ENCODE peak calls at places on chromosomes 1 and 21, in eight cellular contexts. K is ascending aorta; U is ovary; W is esophagus squamous epithelium; E is lower lobe of right lung; Q is CD8-positive, alpha-beta memory T cell; F is IMR-90; D is lung. H is an unnamed sample.

GRCh38 chr1:74964508-74964907 is 169.7 kb upstream of the LHX8 start:
- DNase-seq in K (no peak), U (no peak), W (no peak), E (no peak), Q (no peak), F (no peak), D (no peak), H (no peak)

GRCh38 chr1:44834328-44834727 is 8.7 kb downstream of the PTCH2 start:
- DNase-seq in K (no peak), U (no peak), W (no peak), E (no peak), Q (no peak), F (no peak), D (no peak), H (no peak)

GRCh38 chr1:201649776-201650607 is 111.1 kb downstream of the NAV1 start:
- DNase-seq in K (peak; percentile 80), U (peak; percentile 84), W (no peak), E (peak; percentile 83), Q (no peak), F (peak; percentile 70), D (peak; percentile 74), H (peak; percentile 69)

GRCh38 chr1:8059161-8059622 is 33.1 kb upstream of the ERRFI1 start:
- DNase-seq in K (peak; percentile 73), U (no peak), W (no peak), E (no peak), Q (no peak), F (peak; percentile 75), D (no peak), H (peak; percentile 83)

GRCh38 chr1:160399544-160400283 is 650 bp upstream of the VANGL2 start:
- DNase-seq in K (no peak), U (no peak), W (no peak), E (no peak), Q (no peak), F (no peak), D (no peak), H (no peak)

GRCh38 chr1:115299266-115299665 is 38.8 kb downstream of the NGF start:
- DNase-seq in K (no peak), U (no peak), W (no peak), E (no peak), Q (no peak), F (no peak), D (no peak), H (peak; percentile 69)

GRCh38 chr1:185895208-185895900 is 161.2 kb downstream of the HMCN1 start:
- DNase-seq in K (no peak), U (no peak), W (no peak), E (no peak), Q (no peak), F (no peak), D (no peak), H (peak; percentile 35)

GRCh38 chr1:89022167-89022959 is at the start of gene GBP3:
- DNase-seq in K (no peak), U (no peak), W (no peak), E (no peak), Q (no peak), F (peak; percentile 75), D (no peak), H (peak; percentile 66)

GRCh38 chr21:44419679-44420078 is 35.6 kb upstream of the LRRC3 start:
- DNase-seq in K (peak; percentile 9), U (no peak), W (no peak), E (no peak), Q (no peak), F (no peak), D (no peak), H (no peak)

GRCh38 chr1:31382379-31382989 is 9.6 kb upstream of the FABP3 start:
- DNase-seq in K (no peak), U (no peak), W (no peak), E (no peak), Q (no peak), F (no peak), D (no peak), H (no peak)

GRCh38 chr1:29122987-29123870 is 474 bp downstream of the TMEM200B start:
- DNase-seq in K (peak; percentile 67), U (peak; percentile 74), W (no peak), E (no peak), Q (no peak), F (peak; percentile 16), D (no peak), H (peak; percentile 32)

GRCh38 chr1:115300087-115300856 is 37.8 kb downstream of the NGF start:
- DNase-seq in K (no peak), U (no peak), W (no peak), E (no peak), Q (no peak), F (peak; percentile 32), D (no peak), H (no peak)

GRCh38 chr1:222242492-222242891 is 305.4 kb downstream of the HHIPL2 start:
- DNase-seq in K (no peak), U (no peak), W (no peak), E (no peak), Q (no peak), F (no peak), D (no peak), H (no peak)

GRCh38 chr1:22844621-22845020 is 128.0 kb downstream of the LACTBL1 start:
- DNase-seq in K (no peak), U (no peak), W (no peak), E (no peak), Q (no peak), F (no peak), D (no peak), H (no peak)

DNA sequence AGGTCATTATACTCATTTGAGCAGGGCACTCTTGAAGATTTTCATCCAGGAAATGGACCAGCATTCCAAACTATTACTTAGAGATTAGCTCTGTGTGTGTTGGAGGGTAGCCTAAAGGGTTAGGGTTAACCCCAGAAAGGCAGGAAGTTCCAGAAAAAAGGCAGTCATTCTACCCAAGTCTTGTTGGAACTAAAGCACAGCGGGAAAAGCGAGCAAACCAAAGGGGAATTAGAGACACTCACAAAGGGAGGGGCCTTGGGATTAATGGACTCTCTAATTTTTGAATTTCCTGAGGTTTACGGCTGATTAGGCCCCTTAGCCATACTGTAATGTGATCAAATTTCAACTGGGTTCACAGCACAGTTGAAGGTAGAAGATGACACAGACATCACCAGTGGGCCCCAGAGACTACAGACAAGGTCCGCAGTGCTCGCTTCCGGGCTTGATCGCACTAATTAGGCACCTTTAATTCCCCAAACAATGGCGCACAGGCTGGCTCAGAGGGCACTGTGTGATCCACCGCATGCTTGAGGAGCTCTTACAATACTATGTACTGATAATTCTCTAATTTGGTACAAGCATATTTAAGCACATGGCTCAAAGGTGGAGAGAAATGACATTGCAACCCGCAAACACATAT is 28.3 kb downstream of the CAPZB start:
- DNase-seq in K (no peak), U (no peak), W (no peak), E (no peak), Q (no peak), F (peak; percentile 41), D (no peak), H (peak; percentile 72)
- H3K4me1 ChIP-seq in K (peaks cover 29% of the 10 kb centered on the region), U (peaks cover 54% of the 10 kb centered on the region), W (peaks cover 47% of the 10 kb centered on the region), E (peaks cover 90% of the 10 kb centered on the region), Q (peaks cover 100% of the 10 kb centered on the region), F (peaks cover 39% of the 10 kb centered on the region), D (peaks cover 34% of the 10 kb centered on the region), H (peaks cover 50% of the 10 kb centered on the region)

GRCh38 chr1:228084325-228084724 is 1.8 kb downstream of the ARF1 start:
- DNase-seq in K (no peak), U (no peak), W (no peak), E (peak; percentile 20), Q (no peak), F (peak; percentile 84), D (no peak), H (peak; percentile 42)
- H3K4me1 ChIP-seq in K (peaks cover 37% of the 10 kb centered on the region), U (peaks cover 37% of the 10 kb centered on the region), W (peaks cover 77% of the 10 kb centered on the region), E (peaks cover 67% of the 10 kb centered on the region), Q (peaks cover 65% of the 10 kb centered on the region), F (peaks cover 27% of the 10 kb centered on the region), D (peaks cover 49% of the 10 kb centered on the region), H (peaks cover 55% of the 10 kb centered on the region)

GRCh38 chr1:12480748-12481362 is 137.2 kb downstream of the DHRS3 start:
- DNase-seq in K (peak; percentile 79), U (no peak), W (no peak), E (no peak), Q (no peak), F (peak; percentile 96), D (no peak), H (peak; percentile 97)

GRCh38 chr1:12478612-12478985 is 139.4 kb downstream of the DHRS3 start:
- DNase-seq in K (no peak), U (peak; percentile 67), W (no peak), E (no peak), Q (peak; percentile 6), F (no peak), D (no peak), H (no peak)

GRCh38 chr1:12477936-12478611 is 139.9 kb downstream of the DHRS3 start:
- DNase-seq in K (peak; percentile 83), U (peak; percentile 95), W (peak; percentile 42), E (peak; percentile 78), Q (no peak), F (peak; percentile 99), D (peak; percentile 78), H (peak; percentile 99)

GRCh38 chr1:12480031-12480430 is 138.0 kb downstream of the DHRS3 start:
- DNase-seq in K (no peak), U (no peak), W (no peak), E (no peak), Q (no peak), F (no peak), D (no peak), H (no peak)

GRCh38 chr1:12479311-12479710 is 138.7 kb downstream of the DHRS3 start:
- DNase-seq in K (no peak), U (no peak), W (no peak), E (no peak), Q (no peak), F (no peak), D (no peak), H (no peak)
- H3K4me1 ChIP-seq in K (peaks cover 34% of the 10 kb centered on the region), U (peaks cover 18% of the 10 kb centered on the region), W (peaks cover 55% of the 10 kb centered on the region), E (peaks cover 77% of the 10 kb centered on the region), Q (peaks cover 79% of the 10 kb centered on the region), F (peaks cover 45% of the 10 kb centered on the region), D (peaks cover 42% of the 10 kb centered on the region), H (peaks cover 61% of the 10 kb centered on the region)

DNA sequence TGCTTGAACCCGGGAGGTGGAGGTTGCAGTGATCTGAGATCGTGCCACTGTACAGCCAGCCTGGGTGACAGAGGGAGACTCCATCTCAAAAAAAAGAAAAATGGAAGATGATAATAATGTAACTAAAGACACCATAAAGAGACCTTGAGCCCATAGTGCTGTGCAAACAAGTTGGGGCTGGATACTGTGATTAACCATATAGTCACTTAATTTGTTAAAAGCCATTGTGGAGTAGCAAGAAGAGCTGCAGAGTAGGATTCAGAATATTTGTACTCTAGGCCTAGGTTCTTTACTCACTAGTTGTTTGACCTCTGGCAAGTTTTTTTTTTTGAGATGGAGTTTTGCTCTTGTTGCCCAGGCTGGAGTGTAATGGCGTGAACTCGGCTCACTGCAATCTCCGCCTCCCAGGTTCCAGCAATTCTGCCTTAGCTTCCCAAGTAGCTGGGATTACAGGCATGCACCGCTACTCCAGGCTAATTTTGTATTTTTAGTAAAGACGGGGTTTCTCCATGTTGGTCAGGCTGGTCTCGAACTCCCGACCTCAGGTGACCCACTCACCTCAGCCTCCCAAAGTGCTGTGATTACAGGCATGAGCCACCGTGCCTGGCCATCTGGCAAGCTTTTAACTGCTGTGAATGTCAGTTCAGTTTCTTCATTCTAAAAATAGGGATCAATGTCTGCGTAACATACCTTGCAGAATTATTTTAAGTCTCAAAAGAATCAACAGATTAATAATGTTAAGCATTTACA is 12.8 kb downstream of the CAP1 start:
- DNase-seq in K (no peak), U (no peak), W (no peak), E (no peak), Q (no peak), F (no peak), D (no peak), H (no peak)
- H3K4me1 ChIP-seq in K (peaks cover 10% of the 10 kb centered on the region), U (peaks cover 8% of the 10 kb centered on the region), W (no peaks in the 10 kb centered on the region), E (peaks cover 75% of the 10 kb centered on the region), Q (peaks cover 83% of the 10 kb centered on the region), F (peaks cover 7% of the 10 kb centered on the region), D (peaks cover 25% of the 10 kb centered on the region), H (peaks cover 25% of the 10 kb centered on the region)